ENCODE peak calls at places on chromosomes 12 and 14, in seven cellular contexts. T is astrocyte; N is hippocampal formation; K is cerebellar nuclear complex; E is progenitor cell of endocrine pancreas; O is GM13976; C is stimulated activated CD4-positive, alpha-beta T cell treated with anti-CD3 and anti-CD28 coated beads, Interleukin-15, amount 100 ng/mL, for 24 hours. V is an unnamed sample.

GRCh38 chr14:61555056-61555838 is 140.1 kb upstream of the HIF1A start:
- DNase-seq in N (no peak), O (no peak), K (no peak), E (no peak), C (no peak), T (peak), V (no peak)

GRCh38 chr12:131363841-131364425 is 347.0 kb upstream of the SFSWAP start:
- DNase-seq in N (no peak), K (no peak), E (no peak), T (no peak), C (no peak), O (no peak), V (no peak)

GRCh38 chr12:88577537-88577936 is 2.7 kb downstream of the KITLG start:
- DNase-seq in E (no peak), C (no peak), N (no peak), O (no peak), T (peak), K (no peak), V (no peak)

GRCh38 chr12:113236539-113237354 is 15.5 kb downstream of the TPCN1 start:
- DNase-seq in O (no peak), N (no peak), T (no peak), K (no peak), E (no peak), C (no peak), V (no peak)

GRCh38 chr14:88630565-88630964 is 67.7 kb downstream of the ZC3H14 start:
- DNase-seq in C (no peak), E (no peak), N (no peak), K (no peak), O (peak), T (peak), V (no peak)

GRCh38 chr12:69008510-69008909 is 75.5 kb upstream of the CPM start:
- DNase-seq in O (no peak), E (no peak), T (no peak), N (no peak), C (no peak), K (no peak), V (no peak)

GRCh38 chr12:90622431-90622830 is 332.5 kb downstream of the CCER1 start:
- DNase-seq in O (no peak), C (no peak), K (no peak), E (no peak), T (peak), N (no peak), V (no peak)

GRCh38 chr14:36214476-36215216 is 38.1 kb upstream of the PTCSC3 start:
- DNase-seq in E (no peak), N (no peak), K (no peak), C (no peak), T (peak), O (no peak), V (no peak)

GRCh38 chr12:50201987-50202521 is 34.9 kb upstream of the CERS5 start:
- DNase-seq in E (no peak), K (no peak), O (no peak), C (no peak), N (no peak), T (peak), V (no peak)

GRCh38 chr12:79657136-79657535 is 33.6 kb downstream of the PAWR start:
- DNase-seq in T (no peak), K (no peak), N (no peak), E (no peak), O (no peak), C (no peak), V (no peak)

GRCh38 chr14:44528180-44528579 is 21.1 kb upstream of the FSCB start:
- DNase-seq in N (no peak), O (no peak), E (no peak), C (no peak), K (no peak), T (no peak), V (no peak)

GRCh38 chr14:66177935-66178334 is 308.2 kb upstream of the CCDC196 start:
- DNase-seq in O (no peak), E (no peak), C (no peak), K (no peak), N (no peak), T (no peak), V (no peak)

GRCh38 chr14:75399819-75400678 is 27.8 kb upstream of the JDP2 start:
- DNase-seq in T (no peak), C (peak), O (no peak), N (peak), E (no peak), K (no peak), V (peak)

GRCh38 chr14:104818714-104819161 is 17.8 kb downstream of the ZBTB42 start:
- DNase-seq in N (no peak), K (no peak), E (no peak), C (no peak), O (no peak), T (no peak), V (no peak)

GRCh38 chr14:95817271-95817670 is 59.4 kb upstream of the TUNAR start:
- DNase-seq in K (no peak), T (no peak), O (no peak), E (no peak), C (no peak), N (no peak), V (no peak)